ENCODE peak calls at places on chromosomes 2 and 18, in six cellular contexts. One of them, this sample, is unnamed.
A peak's percentile ranks its signal among the peaks of the same experiment; 100 is the strongest.

GRCh38 chr2:33144243-33144642 is 197.5 kb downstream of the LTBP1 start:
- DNase-seq in K562: no peak
- DNase-seq in HepG2: no peak
- DNase-seq in H1: no peak
- DNase-seq in IMR-90: no peak
- DNase-seq in GM12878: no peak
- DNase-seq in this sample: no peak

GRCh38 chr2:205218056-205218455 is 464.2 kb upstream of the NRP2 start:
- DNase-seq in K562: no peak
- DNase-seq in HepG2: no peak
- DNase-seq in H1: no peak
- DNase-seq in IMR-90: peak; percentile 56
- DNase-seq in GM12878: no peak
- DNase-seq in this sample: no peak

GRCh38 chr2:206198677-206199076 is 39.0 kb downstream of the EEF1B2 start:
- DNase-seq in K562: no peak
- DNase-seq in HepG2: no peak
- DNase-seq in H1: no peak
- DNase-seq in IMR-90: peak; percentile 28
- DNase-seq in GM12878: no peak
- DNase-seq in this sample: no peak

GRCh38 chr2:171320731-171321130 is 113.1 kb downstream of the METTL8 start:
- DNase-seq in K562: no peak
- DNase-seq in HepG2: no peak
- DNase-seq in H1: no peak
- DNase-seq in IMR-90: no peak
- DNase-seq in GM12878: no peak
- DNase-seq in this sample: no peak

GRCh38 chr2:64402876-64403275 is 51.1 kb upstream of the LGALSL start:
- DNase-seq in K562: peak; percentile 18
- DNase-seq in HepG2: no peak
- DNase-seq in H1: no peak
- DNase-seq in IMR-90: no peak
- DNase-seq in GM12878: no peak
- DNase-seq in this sample: no peak

GRCh38 chr2:143960177-143960576 is 559.7 kb downstream of the ZEB2 start:
- DNase-seq in K562: no peak
- DNase-seq in HepG2: no peak
- DNase-seq in H1: no peak
- DNase-seq in IMR-90: peak; percentile 32
- DNase-seq in GM12878: no peak
- DNase-seq in this sample: no peak

GRCh38 chr2:157471078-157471477 is 27.2 kb upstream of the CYTIP start:
- DNase-seq in K562: no peak
- DNase-seq in HepG2: no peak
- DNase-seq in H1: no peak
- DNase-seq in IMR-90: no peak
- DNase-seq in GM12878: no peak
- DNase-seq in this sample: no peak

GRCh38 chr18:44758821-44759624 is 78.3 kb downstream of the SETBP1 start:
- DNase-seq in K562: no peak
- DNase-seq in HepG2: no peak
- DNase-seq in H1: no peak
- DNase-seq in IMR-90: no peak
- DNase-seq in GM12878: peak; percentile 98
- DNase-seq in this sample: no peak

GRCh38 chr2:106709229-106709628 is 176.7 kb downstream of the ST6GAL2 start:
- DNase-seq in K562: no peak
- DNase-seq in HepG2: no peak
- DNase-seq in H1: no peak
- DNase-seq in IMR-90: no peak
- DNase-seq in GM12878: no peak
- DNase-seq in this sample: no peak

GRCh38 chr2:102703748-102704147 is 58.1 kb upstream of the TMEM182 start:
- DNase-seq in K562: peak; percentile 23
- DNase-seq in HepG2: peak; percentile 33
- DNase-seq in H1: no peak
- DNase-seq in IMR-90: peak; percentile 5
- DNase-seq in GM12878: no peak
- DNase-seq in this sample: peak; percentile 23

GRCh38 chr2:202780514-202781021 is 91.0 kb downstream of the ICA1L start:
- DNase-seq in K562: no peak
- DNase-seq in HepG2: no peak
- DNase-seq in H1: no peak
- DNase-seq in IMR-90: peak; percentile 85
- DNase-seq in GM12878: peak; percentile 39
- DNase-seq in this sample: peak; percentile 64

GRCh38 chr2:222364280-222364895 is 60.0 kb upstream of the SGPP2 start:
- DNase-seq in K562: no peak
- DNase-seq in HepG2: no peak
- DNase-seq in H1: no peak
- DNase-seq in IMR-90: no peak
- DNase-seq in GM12878: no peak
- DNase-seq in this sample: no peak

GRCh38 chr2:70469961-70470360 is 83.7 kb downstream of the TGFA start:
- DNase-seq in K562: no peak
- DNase-seq in HepG2: no peak
- DNase-seq in H1: no peak
- DNase-seq in IMR-90: no peak
- DNase-seq in GM12878: no peak
- DNase-seq in this sample: no peak

GRCh38 chr2:96800762-96801463 is 15.2 kb upstream of the CNNM3 start:
- DNase-seq in K562: peak; percentile 68
- DNase-seq in HepG2: peak; percentile 71
- DNase-seq in H1: peak; percentile 56
- DNase-seq in IMR-90: peak; percentile 41
- DNase-seq in GM12878: no peak
- DNase-seq in this sample: no peak

GRCh38 chr2:96798733-96799622 is 17.1 kb upstream of the CNNM3 start:
- DNase-seq in K562: no peak
- DNase-seq in HepG2: no peak
- DNase-seq in H1: no peak
- DNase-seq in IMR-90: no peak
- DNase-seq in GM12878: no peak
- DNase-seq in this sample: no peak

GRCh38 chr2:96799623-96799935 is 16.5 kb upstream of the CNNM3 start:
- DNase-seq in K562: no peak
- DNase-seq in HepG2: no peak
- DNase-seq in H1: no peak
- DNase-seq in IMR-90: no peak
- DNase-seq in GM12878: no peak
- DNase-seq in this sample: no peak

GRCh38 chr2:96801464-96802280 is 14.4 kb upstream of the CNNM3 start:
- DNase-seq in K562: no peak
- DNase-seq in HepG2: no peak
- DNase-seq in H1: no peak
- DNase-seq in IMR-90: no peak
- DNase-seq in GM12878: no peak
- DNase-seq in this sample: no peak

GRCh38 chr2:96800061-96800761 is 15.9 kb upstream of the CNNM3 start:
- DNase-seq in K562: no peak
- DNase-seq in HepG2: no peak
- DNase-seq in H1: no peak
- DNase-seq in IMR-90: no peak
- DNase-seq in GM12878: no peak
- DNase-seq in this sample: no peak
- TF ChIP-seq CEBPB in K562: no peak
- TF ChIP-seq CEBPB in HepG2: no peak
- TF ChIP-seq CEBPB in H1: no peak
- TF ChIP-seq CEBPB in IMR-90: no peak
- TF ChIP-seq CEBPB in GM12878: no peak
- TF ChIP-seq CEBPB in this sample: no peak

GRCh38 chr2:60514886-60515407 is 38.5 kb downstream of the BCL11A start:
- DNase-seq in K562: no peak
- DNase-seq in HepG2: no peak
- DNase-seq in H1: no peak
- DNase-seq in IMR-90: no peak
- DNase-seq in GM12878: no peak
- DNase-seq in this sample: no peak

GRCh38 chr2:60516826-60517225 is 36.6 kb downstream of the BCL11A start:
- DNase-seq in K562: no peak
- DNase-seq in HepG2: no peak
- DNase-seq in H1: no peak
- DNase-seq in IMR-90: no peak
- DNase-seq in GM12878: no peak
- DNase-seq in this sample: no peak

GRCh38 chr2:60516383-60516811 is 37.1 kb downstream of the BCL11A start:
- DNase-seq in K562: no peak
- DNase-seq in HepG2: no peak
- DNase-seq in H1: no peak
- DNase-seq in IMR-90: peak; percentile 90
- DNase-seq in GM12878: no peak
- DNase-seq in this sample: no peak

GRCh38 chr2:60517441-60517840 is 36.0 kb downstream of the BCL11A start:
- DNase-seq in K562: no peak
- DNase-seq in HepG2: no peak
- DNase-seq in H1: no peak
- DNase-seq in IMR-90: peak; percentile 10
- DNase-seq in GM12878: no peak
- DNase-seq in this sample: no peak

GRCh38 chr2:60515751-60516226 is 37.7 kb downstream of the BCL11A start:
- DNase-seq in K562: no peak
- DNase-seq in HepG2: no peak
- DNase-seq in H1: no peak
- DNase-seq in IMR-90: peak; percentile 94
- DNase-seq in GM12878: peak; percentile 90
- DNase-seq in this sample: no peak
- H4K20me1 ChIP-seq in K562: no peaks in the 10 kb centered on the region
- H4K20me1 ChIP-seq in HepG2: no peaks in the 10 kb centered on the region
- H4K20me1 ChIP-seq in H1: peaks cover 16% of the 10 kb centered on the region
- H4K20me1 ChIP-seq in IMR-90: no peaks in the 10 kb centered on the region
- H4K20me1 ChIP-seq in GM12878: no peaks in the 10 kb centered on the region
- H4K20me1 ChIP-seq in this sample: no peaks in the 10 kb centered on the region

GRCh38 chr18:32674491-32674890 is 98.3 kb downstream of the KLHL14 start:
- DNase-seq in K562: no peak
- DNase-seq in HepG2: peak; percentile 28
- DNase-seq in H1: no peak
- DNase-seq in IMR-90: no peak
- DNase-seq in GM12878: no peak
- DNase-seq in this sample: no peak
- TF ChIP-seq CEBPB in K562: no peak
- TF ChIP-seq CEBPB in HepG2: no peak
- TF ChIP-seq CEBPB in H1: no peak
- TF ChIP-seq CEBPB in IMR-90: no peak
- TF ChIP-seq CEBPB in GM12878: no peak
- TF ChIP-seq CEBPB in this sample: no peak

DNA sequence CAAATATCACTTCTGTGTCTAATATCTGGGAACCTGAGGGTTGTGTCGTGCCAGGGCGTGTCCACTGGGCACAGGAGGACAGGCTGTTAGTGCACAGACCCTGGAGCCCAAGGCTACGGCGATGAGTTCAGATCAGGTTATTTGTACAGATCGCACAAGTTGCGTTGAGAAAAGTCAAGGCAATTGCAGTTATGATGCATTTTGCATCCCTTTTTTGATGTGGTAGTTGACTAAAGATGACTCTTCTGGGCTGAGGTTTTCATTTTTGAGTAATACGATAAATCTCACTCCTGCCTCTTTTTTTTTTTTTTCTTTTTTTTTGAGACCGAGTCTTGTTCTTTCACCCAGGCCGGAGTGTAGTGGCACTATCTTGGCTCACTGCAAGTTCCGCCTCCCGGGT is 7.2 kb downstream of the RBFA start:
- DNase-seq in K562: no peak
- DNase-seq in HepG2: no peak
- DNase-seq in H1: no peak
- DNase-seq in IMR-90: no peak
- DNase-seq in GM12878: no peak
- DNase-seq in this sample: no peak
- H4K20me1 ChIP-seq in K562: no peaks in the 10 kb centered on the region
- H4K20me1 ChIP-seq in HepG2: peaks cover under 1% of the 10 kb centered on the region
- H4K20me1 ChIP-seq in H1: peaks cover 7% of the 10 kb centered on the region
- H4K20me1 ChIP-seq in IMR-90: peaks cover 3% of the 10 kb centered on the region
- H4K20me1 ChIP-seq in GM12878: no peaks in the 10 kb centered on the region
- H4K20me1 ChIP-seq in this sample: no peaks in the 10 kb centered on the region

GRCh38 chr2:237475704-237476107 is 11.3 kb upstream of the MLPH start:
- DNase-seq in K562: peak; percentile 16
- DNase-seq in HepG2: no peak
- DNase-seq in H1: no peak
- DNase-seq in IMR-90: peak; percentile 60
- DNase-seq in GM12878: no peak
- DNase-seq in this sample: no peak
- TF ChIP-seq CEBPB in K562: no peak
- TF ChIP-seq CEBPB in HepG2: no peak
- TF ChIP-seq CEBPB in H1: no peak
- TF ChIP-seq CEBPB in IMR-90: no peak
- TF ChIP-seq CEBPB in GM12878: no peak
- TF ChIP-seq CEBPB in this sample: no peak

DNA sequence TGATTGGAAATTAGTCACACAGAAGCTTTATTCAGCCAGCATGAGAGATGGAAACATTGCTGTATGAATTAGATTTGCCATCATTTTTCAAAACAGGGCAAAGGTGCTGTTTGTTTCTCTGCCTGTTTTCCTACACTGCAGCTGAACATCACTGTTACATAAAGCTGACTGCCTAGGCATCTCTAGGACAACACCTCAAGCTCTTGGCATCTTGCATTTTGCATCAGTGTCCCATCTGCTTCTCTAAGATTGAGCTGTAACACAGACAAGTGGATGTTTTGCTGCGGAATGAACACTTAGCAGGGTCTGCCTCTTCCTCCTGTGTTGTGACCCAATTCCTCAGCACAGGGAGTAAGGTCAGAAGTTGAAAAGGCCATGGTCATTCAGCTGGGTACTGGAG is 4.9 kb downstream of the CCT7 start:
- DNase-seq in K562: no peak
- DNase-seq in HepG2: no peak
- DNase-seq in H1: no peak
- DNase-seq in IMR-90: no peak
- DNase-seq in GM12878: no peak
- DNase-seq in this sample: no peak
- H4K20me1 ChIP-seq in K562: peaks cover 55% of the 10 kb centered on the region
- H4K20me1 ChIP-seq in HepG2: peaks cover 56% of the 10 kb centered on the region
- H4K20me1 ChIP-seq in H1: peaks cover 32% of the 10 kb centered on the region
- H4K20me1 ChIP-seq in IMR-90: peaks cover 74% of the 10 kb centered on the region
- H4K20me1 ChIP-seq in GM12878: peaks cover 4% of the 10 kb centered on the region
- H4K20me1 ChIP-seq in this sample: peaks cover 39% of the 10 kb centered on the region

GRCh38 chr18:54712758-54713157 is 115.5 kb upstream of the RAB27B start:
- DNase-seq in K562: no peak
- DNase-seq in HepG2: no peak
- DNase-seq in H1: no peak
- DNase-seq in IMR-90: no peak
- DNase-seq in GM12878: no peak
- DNase-seq in this sample: no peak
- TF ChIP-seq CEBPB in K562: no peak
- TF ChIP-seq CEBPB in HepG2: no peak
- TF ChIP-seq CEBPB in H1: no peak
- TF ChIP-seq CEBPB in IMR-90: no peak
- TF ChIP-seq CEBPB in GM12878: no peak
- TF ChIP-seq CEBPB in this sample: no peak

DNA sequence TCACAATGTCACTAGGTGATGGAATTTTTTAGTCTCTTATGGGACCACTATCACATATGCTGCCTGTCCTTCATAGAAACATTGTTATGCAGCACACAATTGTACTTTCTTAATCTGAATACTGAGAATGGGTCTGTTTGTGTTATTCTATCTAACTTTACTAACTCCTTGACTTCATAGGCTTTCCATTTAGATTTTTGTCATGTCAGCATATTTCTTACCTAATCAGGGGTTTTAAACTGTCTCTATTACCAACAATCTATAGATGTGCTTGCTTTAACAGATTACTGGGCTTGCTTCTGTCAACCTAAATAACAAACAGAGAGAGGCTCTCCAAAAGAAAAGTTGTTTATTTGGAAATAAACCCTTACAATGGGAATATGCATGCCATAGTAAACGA is 289.6 kb upstream of the ZNF804A start:
- DNase-seq in K562: no peak
- DNase-seq in HepG2: no peak
- DNase-seq in H1: no peak
- DNase-seq in IMR-90: no peak
- DNase-seq in GM12878: no peak
- DNase-seq in this sample: no peak
- H4K20me1 ChIP-seq in K562: no peaks in the 10 kb centered on the region
- H4K20me1 ChIP-seq in HepG2: no peaks in the 10 kb centered on the region
- H4K20me1 ChIP-seq in H1: no peaks in the 10 kb centered on the region
- H4K20me1 ChIP-seq in IMR-90: no peaks in the 10 kb centered on the region
- H4K20me1 ChIP-seq in GM12878: no peaks in the 10 kb centered on the region
- H4K20me1 ChIP-seq in this sample: no peaks in the 10 kb centered on the region